ENCODE peak calls at places on chromosome X, in four cellular contexts. X is sigmoid colon, W is endothelial cell, S is NCI-H1417. D is an unnamed sample.

GRCh38 chrX:152165033-152165743 is 26.8 kb upstream of the MAGEA10 start:
- DNase-seq in W (no peak), X (no peak), S (no peak), D (no peak)

GRCh38 chrX:136321532-136321931 is 20.8 kb downstream of the ADGRG4 start:
- DNase-seq in X (no peak), S (no peak), W (no peak), D (no peak)

GRCh38 chrX:45126158-45126557 is 74.5 kb downstream of the DIPK2B start:
- DNase-seq in W (no peak), X (no peak), S (no peak), D (no peak)

GRCh38 chrX:4909245-4909830 is 1195.9 kb upstream of the PRKX start:
- DNase-seq in S (no peak), X (no peak), W (no peak), D (no peak)

GRCh38 chrX:102867254-102867653 is 69.8 kb upstream of the RAB40AL start:
- DNase-seq in W (no peak), S (no peak), X (no peak), D (no peak)

GRCh38 chrX:33205321-33205720 is 6.0 kb downstream of the DMD start:
- DNase-seq in S (no peak), X (no peak), W (no peak), D (no peak)

GRCh38 chrX:50202539-50202938 is 1.7 kb upstream of the AKAP4 start:
- DNase-seq in S (no peak), W (no peak), X (no peak), D (peak; percentile 10)

GRCh38 chrX:83759872-83760271 is 101.1 kb upstream of the CYLC1 start:
- DNase-seq in X (no peak), S (peak; percentile 68), W (no peak), D (no peak)

GRCh38 chrX:115367956-115368355 is 78.4 kb downstream of the LUZP4 start:
- DNase-seq in S (no peak), X (no peak), W (no peak), D (peak; percentile 22)

GRCh38 chrX:78383594-78383993 is 56.2 kb upstream of the CYSLTR1 start:
- DNase-seq in S (no peak), W (no peak), X (no peak), D (no peak)

GRCh38 chrX:104343408-104344129 is 88.8 kb upstream of the ESX1 start:
- DNase-seq in W (peak; percentile 68), S (peak; percentile 63), X (no peak), D (peak; percentile 74)

GRCh38 chrX:40867352-40867751 is 132.0 kb upstream of the MED14 start:
- DNase-seq in W (no peak), S (no peak), X (no peak), D (peak; percentile 9)

GRCh38 chrX:52923781-52924241 is 26.7 kb downstream of the FAM156B start:
- DNase-seq in X (peak; percentile 70), W (no peak), S (no peak), D (peak; percentile 50)

GRCh38 chrX:21926116-21926515 is 14.4 kb upstream of the SMS start:
- DNase-seq in S (no peak), X (no peak), W (no peak), D (no peak)

D was measured in foreskin fibroblast.